ENCODE peak calls at places on chromosomes 2 and 18, in nine cellular contexts. One of them, this sample, is unnamed.

GRCh38 chr18:8049147-8049546 is 482.0 kb downstream of the PTPRM start:
- DNase-seq in left lung: no peak
- DNase-seq in NCI-H187: no peak
- DNase-seq in AG08396: peak; percentile 6
- DNase-seq in erythroblast: no peak
- DNase-seq in GM19239: no peak
- DNase-seq in substantia nigra: no peak
- DNase-seq in NCI-H345: no peak
- DNase-seq in cerebellar cortex: no peak
- DNase-seq in this sample: no peak

GRCh38 chr2:104758199-104758620 is 95.7 kb upstream of the POU3F3 start:
- DNase-seq in left lung: no peak
- DNase-seq in NCI-H187: no peak
- DNase-seq in AG08396: no peak
- DNase-seq in erythroblast: no peak
- DNase-seq in GM19239: no peak
- DNase-seq in substantia nigra: no peak
- DNase-seq in NCI-H345: peak; percentile 77
- DNase-seq in cerebellar cortex: no peak
- DNase-seq in this sample: no peak

GRCh38 chr18:59733411-59733810 is 36.2 kb upstream of the CCBE1 start:
- DNase-seq in left lung: no peak
- DNase-seq in NCI-H187: no peak
- DNase-seq in AG08396: no peak
- DNase-seq in erythroblast: no peak
- DNase-seq in GM19239: no peak
- DNase-seq in substantia nigra: no peak
- DNase-seq in NCI-H345: no peak
- DNase-seq in cerebellar cortex: no peak
- DNase-seq in this sample: no peak

GRCh38 chr2:85178154-85178553 is 45.0 kb downstream of the TCF7L1 start:
- DNase-seq in left lung: no peak
- DNase-seq in NCI-H187: no peak
- DNase-seq in AG08396: no peak
- DNase-seq in erythroblast: no peak
- DNase-seq in GM19239: no peak
- DNase-seq in substantia nigra: no peak
- DNase-seq in NCI-H345: no peak
- DNase-seq in cerebellar cortex: no peak
- DNase-seq in this sample: no peak

GRCh38 chr18:79953921-79954651 is 2.6 kb upstream of the SLC66A2 start:
- DNase-seq in left lung: no peak
- DNase-seq in NCI-H187: no peak
- DNase-seq in AG08396: no peak
- DNase-seq in erythroblast: peak; percentile 32
- DNase-seq in GM19239: no peak
- DNase-seq in substantia nigra: no peak
- DNase-seq in NCI-H345: no peak
- DNase-seq in cerebellar cortex: no peak
- DNase-seq in this sample: peak; percentile 20

GRCh38 chr2:114167799-114168198 is 274.6 kb upstream of the DPP10 start:
- DNase-seq in left lung: no peak
- DNase-seq in NCI-H187: no peak
- DNase-seq in AG08396: no peak
- DNase-seq in erythroblast: no peak
- DNase-seq in GM19239: no peak
- DNase-seq in substantia nigra: no peak
- DNase-seq in NCI-H345: no peak
- DNase-seq in cerebellar cortex: no peak
- DNase-seq in this sample: no peak

GRCh38 chr2:214904176-214904575 is 94.7 kb upstream of the BARD1 start:
- DNase-seq in left lung: no peak
- DNase-seq in NCI-H187: no peak
- DNase-seq in AG08396: no peak
- DNase-seq in erythroblast: no peak
- DNase-seq in GM19239: no peak
- DNase-seq in substantia nigra: no peak
- DNase-seq in NCI-H345: no peak
- DNase-seq in cerebellar cortex: no peak
- DNase-seq in this sample: no peak

GRCh38 chr2:284896-285492 is 2.9 kb downstream of the ALKAL2 start:
- DNase-seq in left lung: no peak
- DNase-seq in NCI-H187: no peak
- DNase-seq in AG08396: no peak
- DNase-seq in erythroblast: no peak
- DNase-seq in GM19239: no peak
- DNase-seq in substantia nigra: no peak
- DNase-seq in NCI-H345: no peak
- DNase-seq in cerebellar cortex: no peak
- DNase-seq in this sample: no peak

GRCh38 chr18:50203801-50204604 is 9.1 kb upstream of the MYO5B start:
- DNase-seq in left lung: no peak
- DNase-seq in NCI-H187: peak; percentile 58
- DNase-seq in AG08396: peak; percentile 69
- DNase-seq in erythroblast: peak; percentile 41
- DNase-seq in GM19239: no peak
- DNase-seq in substantia nigra: peak; percentile 7
- DNase-seq in NCI-H345: peak; percentile 77
- DNase-seq in cerebellar cortex: peak; percentile 71
- DNase-seq in this sample: no peak

GRCh38 chr18:54149078-54149697 is 75.3 kb downstream of the MBD2 start:
- DNase-seq in left lung: no peak
- DNase-seq in NCI-H187: no peak
- DNase-seq in AG08396: peak; percentile 66
- DNase-seq in erythroblast: no peak
- DNase-seq in GM19239: no peak
- DNase-seq in substantia nigra: no peak
- DNase-seq in NCI-H345: no peak
- DNase-seq in cerebellar cortex: no peak
- DNase-seq in this sample: no peak

GRCh38 chr2:195779491-195779890 is 122.5 kb downstream of the SLC39A10 start:
- DNase-seq in left lung: no peak
- DNase-seq in NCI-H187: no peak
- DNase-seq in AG08396: no peak
- DNase-seq in erythroblast: peak; percentile 28
- DNase-seq in GM19239: no peak
- DNase-seq in substantia nigra: no peak
- DNase-seq in NCI-H345: no peak
- DNase-seq in cerebellar cortex: no peak
- DNase-seq in this sample: no peak

GRCh38 chr2:27909901-27910300 is 19.4 kb downstream of the BABAM2 start:
- DNase-seq in left lung: no peak
- DNase-seq in NCI-H187: no peak
- DNase-seq in AG08396: no peak
- DNase-seq in erythroblast: peak; percentile 13
- DNase-seq in GM19239: no peak
- DNase-seq in substantia nigra: no peak
- DNase-seq in NCI-H345: no peak
- DNase-seq in cerebellar cortex: no peak
- DNase-seq in this sample: no peak

GRCh38 chr2:66436546-66436945 is 1.6 kb downstream of the MEIS1 start:
- DNase-seq in left lung: no peak
- DNase-seq in NCI-H187: no peak
- DNase-seq in AG08396: no peak
- DNase-seq in erythroblast: no peak
- DNase-seq in GM19239: no peak
- DNase-seq in substantia nigra: no peak
- DNase-seq in NCI-H345: no peak
- DNase-seq in cerebellar cortex: no peak
- DNase-seq in this sample: no peak

GRCh38 chr2:176473177-176473576 is 203.9 kb downstream of the MTX2 start:
- DNase-seq in left lung: no peak
- DNase-seq in NCI-H187: peak; percentile 11
- DNase-seq in AG08396: peak; percentile 50
- DNase-seq in erythroblast: no peak
- DNase-seq in GM19239: no peak
- DNase-seq in substantia nigra: no peak
- DNase-seq in NCI-H345: peak; percentile 94
- DNase-seq in cerebellar cortex: no peak
- DNase-seq in this sample: peak; percentile 73

GRCh38 chr2:119958642-119959268 is 54.1 kb upstream of the EPB41L5 start:
- DNase-seq in left lung: no peak
- DNase-seq in NCI-H187: no peak
- DNase-seq in AG08396: no peak
- DNase-seq in erythroblast: no peak
- DNase-seq in GM19239: no peak
- DNase-seq in substantia nigra: no peak
- DNase-seq in NCI-H345: no peak
- DNase-seq in cerebellar cortex: no peak
- DNase-seq in this sample: no peak

GRCh38 chr2:83969085-83969484 is 490.0 kb downstream of the SUCLG1 start:
- DNase-seq in left lung: no peak
- DNase-seq in NCI-H187: no peak
- DNase-seq in AG08396: no peak
- DNase-seq in erythroblast: no peak
- DNase-seq in GM19239: no peak
- DNase-seq in substantia nigra: no peak
- DNase-seq in NCI-H345: no peak
- DNase-seq in cerebellar cortex: no peak
- DNase-seq in this sample: no peak

GRCh38 chr2:9627310-9627709 is 3.5 kb downstream of the YWHAQ start:
- DNase-seq in left lung: no peak
- DNase-seq in NCI-H187: no peak
- DNase-seq in AG08396: no peak
- DNase-seq in erythroblast: peak; percentile 30
- DNase-seq in GM19239: no peak
- DNase-seq in substantia nigra: no peak
- DNase-seq in NCI-H345: no peak
- DNase-seq in cerebellar cortex: no peak
- DNase-seq in this sample: no peak

GRCh38 chr18:4106407-4107033 is 348.6 kb downstream of the DLGAP1 start:
- DNase-seq in left lung: no peak
- DNase-seq in NCI-H187: no peak
- DNase-seq in AG08396: peak; percentile 9
- DNase-seq in erythroblast: peak; percentile 77
- DNase-seq in GM19239: peak; percentile 9
- DNase-seq in substantia nigra: peak; percentile 47
- DNase-seq in NCI-H345: peak; percentile 59
- DNase-seq in cerebellar cortex: peak; percentile 82
- DNase-seq in this sample: no peak

GRCh38 chr18:45828917-45829811 is 3.7 kb downstream of the SIGLEC15 start:
- DNase-seq in left lung: no peak
- DNase-seq in NCI-H187: no peak
- DNase-seq in AG08396: no peak
- DNase-seq in erythroblast: peak; percentile 31
- DNase-seq in GM19239: no peak
- DNase-seq in substantia nigra: no peak
- DNase-seq in NCI-H345: no peak
- DNase-seq in cerebellar cortex: no peak
- DNase-seq in this sample: no peak

GRCh38 chr2:67165141-67165990 is 231.8 kb upstream of the ETAA1 start:
- DNase-seq in left lung: no peak
- DNase-seq in NCI-H187: no peak
- DNase-seq in AG08396: no peak
- DNase-seq in erythroblast: no peak
- DNase-seq in GM19239: no peak
- DNase-seq in substantia nigra: no peak
- DNase-seq in NCI-H345: no peak
- DNase-seq in cerebellar cortex: no peak
- DNase-seq in this sample: no peak

GRCh38 chr2:70403267-70404053 is 101.6 kb upstream of the FAM136A start:
- DNase-seq in left lung: no peak
- DNase-seq in NCI-H187: peak; percentile 88
- DNase-seq in AG08396: no peak
- DNase-seq in erythroblast: no peak
- DNase-seq in GM19239: no peak
- DNase-seq in substantia nigra: no peak
- DNase-seq in NCI-H345: peak; percentile 83
- DNase-seq in cerebellar cortex: no peak
- DNase-seq in this sample: no peak

GRCh38 chr2:220701115-220701514 is 871.0 kb downstream of the EPHA4 start:
- DNase-seq in left lung: no peak
- DNase-seq in NCI-H187: no peak
- DNase-seq in AG08396: no peak
- DNase-seq in erythroblast: no peak
- DNase-seq in GM19239: no peak
- DNase-seq in substantia nigra: no peak
- DNase-seq in NCI-H345: no peak
- DNase-seq in cerebellar cortex: no peak
- DNase-seq in this sample: no peak

GRCh38 chr18:9290171-9290570 is 44.4 kb upstream of the TWSG1 start:
- DNase-seq in left lung: no peak
- DNase-seq in NCI-H187: no peak
- DNase-seq in AG08396: peak; percentile 43
- DNase-seq in erythroblast: no peak
- DNase-seq in GM19239: no peak
- DNase-seq in substantia nigra: no peak
- DNase-seq in NCI-H345: no peak
- DNase-seq in cerebellar cortex: no peak
- DNase-seq in this sample: no peak

GRCh38 chr2:206211657-206212255 is 52.1 kb downstream of the EEF1B2 start:
- DNase-seq in left lung: no peak
- DNase-seq in NCI-H187: no peak
- DNase-seq in AG08396: peak; percentile 38
- DNase-seq in erythroblast: peak; percentile 2
- DNase-seq in GM19239: no peak
- DNase-seq in substantia nigra: no peak
- DNase-seq in NCI-H345: no peak
- DNase-seq in cerebellar cortex: no peak
- DNase-seq in this sample: no peak

GRCh38 chr2:138356178-138356577 is 145.4 kb upstream of the SPOPL start:
- DNase-seq in left lung: no peak
- DNase-seq in NCI-H187: no peak
- DNase-seq in AG08396: no peak
- DNase-seq in erythroblast: no peak
- DNase-seq in GM19239: no peak
- DNase-seq in substantia nigra: no peak
- DNase-seq in NCI-H345: no peak
- DNase-seq in cerebellar cortex: no peak
- DNase-seq in this sample: no peak

GRCh38 chr2:11121823-11122155 is 33.5 kb upstream of the SLC66A3 start:
- DNase-seq in left lung: no peak
- DNase-seq in NCI-H187: no peak
- DNase-seq in AG08396: no peak
- DNase-seq in erythroblast: no peak
- DNase-seq in GM19239: no peak
- DNase-seq in substantia nigra: no peak
- DNase-seq in NCI-H345: no peak
- DNase-seq in cerebellar cortex: no peak
- DNase-seq in this sample: no peak

GRCh38 chr2:110125292-110125691 is 9.7 kb upstream of the MALL start:
- DNase-seq in left lung: no peak
- DNase-seq in NCI-H187: no peak
- DNase-seq in AG08396: no peak
- DNase-seq in erythroblast: no peak
- DNase-seq in GM19239: no peak
- DNase-seq in substantia nigra: no peak
- DNase-seq in NCI-H345: no peak
- DNase-seq in cerebellar cortex: no peak
- DNase-seq in this sample: no peak

GRCh38 chr2:240966906-240967680 is 31.3 kb upstream of the SNED1 start:
- DNase-seq in left lung: no peak
- DNase-seq in NCI-H187: no peak
- DNase-seq in AG08396: no peak
- DNase-seq in erythroblast: no peak
- DNase-seq in GM19239: no peak
- DNase-seq in substantia nigra: no peak
- DNase-seq in NCI-H345: no peak
- DNase-seq in cerebellar cortex: no peak
- DNase-seq in this sample: no peak

GRCh38 chr18:56286775-56287174 is 351.6 kb downstream of the TXNL1 start:
- DNase-seq in left lung: no peak
- DNase-seq in NCI-H187: no peak
- DNase-seq in AG08396: peak; percentile 15
- DNase-seq in erythroblast: no peak
- DNase-seq in GM19239: no peak
- DNase-seq in substantia nigra: no peak
- DNase-seq in NCI-H345: no peak
- DNase-seq in cerebellar cortex: no peak
- DNase-seq in this sample: no peak

GRCh38 chr2:150517951-150518680 is 30.6 kb upstream of the RND3 start:
- DNase-seq in left lung: no peak
- DNase-seq in NCI-H187: no peak
- DNase-seq in AG08396: peak; percentile 39
- DNase-seq in erythroblast: no peak
- DNase-seq in GM19239: no peak
- DNase-seq in substantia nigra: no peak
- DNase-seq in NCI-H345: no peak
- DNase-seq in cerebellar cortex: no peak
- DNase-seq in this sample: no peak

GRCh38 chr18:48093104-48093503 is 162.6 kb upstream of the SMAD2 start:
- DNase-seq in left lung: no peak
- DNase-seq in NCI-H187: no peak
- DNase-seq in AG08396: no peak
- DNase-seq in erythroblast: no peak
- DNase-seq in GM19239: no peak
- DNase-seq in substantia nigra: no peak
- DNase-seq in NCI-H345: no peak
- DNase-seq in cerebellar cortex: no peak
- DNase-seq in this sample: no peak

This sample was measured in NCI-H1436 treated with DMSO at 0.1 percent for 48 hours.